ENCODE peak calls at places on chromosomes 2 and 18, in four cellular contexts. O is caudate nucleus, U is ELF-1, X is RKO. K is an unnamed sample.

GRCh38 chr2:138090330-138090729 is 126.1 kb downstream of the HNMT start:
- DNase-seq in O (no peak), U (peak; percentile 24), X (peak; percentile 41), K (peak; percentile 10)

GRCh38 chr2:160920061-160920460 is 240.2 kb upstream of the TANK start:
- DNase-seq in U (no peak), O (no peak), X (no peak), K (no peak)

GRCh38 chr2:86476918-86477317 is 35.7 kb downstream of the KDM3A start:
- DNase-seq in O (no peak), X (no peak), U (no peak), K (no peak)

GRCh38 chr2:121003391-121003790 is 267.7 kb downstream of the GLI2 start:
- DNase-seq in X (no peak), U (no peak), O (no peak), K (no peak)

GRCh38 chr2:216083464-216084279 is 2.0 kb downstream of the TMEM169 start:
- DNase-seq in U (peak; percentile 56), X (no peak), O (no peak), K (no peak)

GRCh38 chr2:41781082-41781481 is 266.7 kb upstream of the PKDCC start:
- DNase-seq in X (no peak), O (no peak), U (no peak), K (no peak)

GRCh38 chr18:69752737-69753380 is 194.8 kb downstream of the CD226 start:
- DNase-seq in U (peak; percentile 54), O (no peak), X (no peak), K (no peak)

GRCh38 chr18:44507729-44508325 is 172.9 kb upstream of the SETBP1 start:
- DNase-seq in X (no peak), O (no peak), U (no peak), K (no peak)

GRCh38 chr2:156947261-156947660 is 310.2 kb upstream of the GALNT5 start:
- DNase-seq in X (no peak), O (no peak), U (no peak), K (no peak)

GRCh38 chr18:79935499-79935898 is 16.0 kb downstream of the SLC66A2 start:
- DNase-seq in O (no peak), X (no peak), U (no peak), K (no peak)

GRCh38 chr2:23301151-23301550 is 83.8 kb upstream of the KLHL29 start:
- DNase-seq in X (no peak), U (no peak), O (no peak), K (no peak)

GRCh38 chr2:133271105-133271504 is 297.2 kb downstream of the NCKAP5 start:
- DNase-seq in O (no peak), X (no peak), U (no peak), K (no peak)

GRCh38 chr18:48676756-48677368 is 138.0 kb downstream of the CTIF start:
- DNase-seq in O (peak; percentile 40), U (peak; percentile 84), X (no peak), K (peak; percentile 58)

GRCh38 chr18:48106976-48107781 is 176.7 kb upstream of the SMAD2 start:
- DNase-seq in X (no peak), O (no peak), U (peak; percentile 78), K (no peak)

GRCh38 chr2:145170787-145171186 is 650.9 kb upstream of the ZEB2 start:
- DNase-seq in O (no peak), U (no peak), X (no peak), K (no peak)

GRCh38 chr2:225400060-225400511 is 576 bp downstream of the NYAP2 start:
- DNase-seq in X (peak; percentile 37), U (peak; percentile 23), O (peak; percentile 8), K (peak; percentile 55)

GRCh38 chr2:73717251-73717606 is 19.9 kb downstream of the TPRKB start:
- DNase-seq in O (no peak), U (no peak), X (no peak), K (no peak)

GRCh38 chr2:171167352-171167997 is 6.8 kb upstream of the TLK1 start:
- DNase-seq in O (no peak), X (no peak), U (no peak), K (no peak)

GRCh38 chr18:55206941-55207340 is 247.7 kb upstream of the CCDC68 start:
- DNase-seq in O (no peak), U (no peak), X (no peak), K (no peak)

GRCh38 chr2:61793389-61793836 is 60.4 kb downstream of the FAM161A start:
- DNase-seq in O (no peak), X (peak; percentile 63), U (peak; percentile 90), K (no peak)

GRCh38 chr2:53854678-53855077 is 5.1 kb downstream of the GPR75 start:
- DNase-seq in O (no peak), X (peak; percentile 12), U (no peak), K (no peak)

K was measured in NCI-H1092.